ENCODE peak calls at places on chromosomes 7 and 10, in seven cellular contexts. N, Z, T, W, I, S and O are unnamed samples.

GRCh38 chr7:151251328-151251925 is 2.9 kb upstream of the SMARCD3 start:
- DNase-seq in S (peak; percentile 36), W (peak; percentile 69), N (no peak), T (no peak), I (peak; percentile 65), Z (peak; percentile 66), O (no peak)

GRCh38 chr10:35153723-35154122 is 27.1 kb downstream of the CREM start:
- DNase-seq in S (no peak), Z (no peak), N (no peak), W (no peak), I (no peak), T (no peak), O (no peak)

GRCh38 chr10:60417898-60418297 is 28.2 kb upstream of the ANK3 start:
- DNase-seq in I (no peak), T (no peak), N (no peak), Z (no peak), S (peak; percentile 49), W (no peak), O (no peak)

GRCh38 chr10:58438340-58438739 is 53.1 kb downstream of the TFAM start:
- DNase-seq in Z (no peak), W (no peak), N (no peak), S (peak; percentile 83), I (no peak), T (no peak), O (no peak)

GRCh38 chr10:1142596-1142995 is 86.4 kb downstream of the WDR37 start:
- DNase-seq in I (no peak), S (peak; percentile 17), Z (peak; percentile 34), N (no peak), T (peak; percentile 16), W (no peak), O (no peak)

GRCh38 chr10:29409241-29410051 is 120.6 kb downstream of the LYZL1 start:
- DNase-seq in S (peak; percentile 52), Z (peak; percentile 84), T (peak; percentile 54), W (no peak), N (peak; percentile 24), I (peak; percentile 67), O (peak; percentile 16)

GRCh38 chr10:116899626-116900025 is 50.3 kb downstream of the ENO4 start:
- DNase-seq in W (no peak), S (no peak), Z (no peak), I (no peak), T (no peak), N (no peak), O (no peak)

GRCh38 chr7:34315032-34315431 is 343.0 kb upstream of the NPSR1 start:
- DNase-seq in Z (peak; percentile 19), W (no peak), T (no peak), I (no peak), N (no peak), S (no peak), O (no peak)

GRCh38 chr10:121157998-121158397 is 306.8 kb downstream of the WDR11 start:
- DNase-seq in N (no peak), Z (no peak), T (no peak), S (no peak), I (no peak), W (no peak), O (no peak)

GRCh38 chr10:96910488-96911395 is 78.6 kb downstream of the LCOR start:
- DNase-seq in W (peak; percentile 11), N (no peak), Z (peak; percentile 54), I (peak; percentile 0), T (peak; percentile 9), S (peak; percentile 62), O (no peak)

GRCh38 chr10:78934499-78934898 is 134.3 kb upstream of the ZMIZ1 start:
- DNase-seq in I (no peak), S (no peak), N (no peak), Z (no peak), T (no peak), W (no peak), O (no peak)

GRCh38 chr10:5396545-5396944 is 8.1 kb downstream of the TUBAL3 start:
- DNase-seq in T (no peak), S (no peak), W (peak; percentile 73), I (peak; percentile 70), Z (no peak), N (no peak), O (no peak)

GRCh38 chr7:105046414-105046813 is 32.4 kb downstream of the KMT2E start:
- DNase-seq in N (no peak), S (no peak), Z (no peak), W (no peak), I (no peak), T (no peak), O (no peak)

GRCh38 chr10:49174926-49175500 is 13.2 kb downstream of the TMEM273 start:
- DNase-seq in Z (no peak), T (no peak), I (no peak), N (no peak), S (no peak), W (no peak), O (no peak)

GRCh38 chr10:89547853-89548513 is 12.6 kb upstream of the SLC16A12 start:
- DNase-seq in S (no peak), N (no peak), W (no peak), T (no peak), Z (no peak), I (no peak), O (no peak)

GRCh38 chr7:106231856-106232490 is 52.8 kb downstream of the NAMPT start:
- DNase-seq in W (no peak), T (no peak), Z (no peak), S (no peak), I (no peak), N (no peak), O (no peak)